ENCODE peak calls at places on chromosomes 6 and 20, in nine cellular contexts. Y, N, U, W, L, J, B, I and C are unnamed samples.
A peak's percentile ranks its signal among the peaks of the same experiment; 100 is the strongest.

GRCh38 chr20:44235702-44236101 is 11.4 kb upstream of the GDAP1L1 start:
- DNase-seq in Y (no peak), N (no peak), U (no peak), W (no peak), L (no peak), J (no peak), B (no peak), I (no peak), C (no peak)

GRCh38 chr20:7022597-7022996 is 255.1 kb downstream of the BMP2 start:
- DNase-seq in Y (no peak), N (no peak), U (no peak), W (no peak), L (no peak), J (no peak), B (no peak), I (no peak), C (no peak)

GRCh38 chr6:43850314-43851203 is 80.5 kb downstream of the VEGFA start:
- DNase-seq in Y (no peak), N (no peak), U (no peak), W (no peak), L (no peak), J (no peak), B (no peak), I (no peak), C (no peak)

GRCh38 chr6:108798672-108799355 is 49.4 kb upstream of the ARMC2 start:
- DNase-seq in Y (no peak), N (peak; percentile 22), U (no peak), W (peak; percentile 61), L (no peak), J (peak; percentile 68), B (no peak), I (no peak), C (peak; percentile 81)

GRCh38 chr20:4243071-4243470 is 227.7 kb upstream of the RNF24 start:
- DNase-seq in Y (no peak), N (no peak), U (peak; percentile 33), W (no peak), L (no peak), J (peak; percentile 71), B (peak; percentile 53), I (no peak), C (no peak)

GRCh38 chr20:38139156-38139912 is 25.7 kb downstream of the TGM2 start:
- DNase-seq in Y (no peak), N (no peak), U (no peak), W (no peak), L (no peak), J (peak; percentile 32), B (no peak), I (no peak), C (no peak)

GRCh38 chr6:6688283-6688682 is 99.8 kb downstream of the LY86 start:
- DNase-seq in Y (peak; percentile 12), N (no peak), U (no peak), W (no peak), L (no peak), J (no peak), B (no peak), I (no peak), C (no peak)

GRCh38 chr20:4820833-4821518 is 99.3 kb downstream of the PRND start:
- DNase-seq in Y (peak; percentile 91), N (peak; percentile 75), U (no peak), W (no peak), L (no peak), J (peak; percentile 51), B (no peak), I (peak; percentile 97), C (no peak)

GRCh38 chr20:10507052-10507451 is 71.9 kb downstream of the SLX4IP start:
- DNase-seq in Y (no peak), N (no peak), U (no peak), W (no peak), L (no peak), J (no peak), B (no peak), I (no peak), C (no peak)

GRCh38 chr6:43671011-43671800 is 16.4 kb downstream of the MRPS18A start:
- DNase-seq in Y (no peak), N (no peak), U (no peak), W (no peak), L (no peak), J (no peak), B (no peak), I (no peak), C (no peak)

GRCh38 chr20:9061434-9061833 is 7.5 kb upstream of the PLCB4 start:
- DNase-seq in Y (no peak), N (no peak), U (no peak), W (no peak), L (no peak), J (no peak), B (no peak), I (no peak), C (no peak)

GRCh38 chr6:88982720-88983119 is 19.3 kb upstream of the RNGTT start:
- DNase-seq in Y (peak; percentile 88), N (peak; percentile 73), U (no peak), W (no peak), L (no peak), J (peak; percentile 65), B (peak; percentile 71), I (peak; percentile 95), C (no peak)

GRCh38 chr6:163572612-163573011 is 158.1 kb downstream of the QKI start:
- DNase-seq in Y (no peak), N (no peak), U (no peak), W (no peak), L (no peak), J (no peak), B (no peak), I (no peak), C (no peak)

GRCh38 chr20:22583773-22584629 is at the start of gene FOXA2:
- DNase-seq in Y (no peak), N (no peak), U (no peak), W (peak; percentile 83), L (no peak), J (no peak), B (peak; percentile 87), I (no peak), C (no peak)

GRCh38 chr6:43497129-43497396 is 13.1 kb downstream of the LRRC73 start:
- DNase-seq in Y (no peak), N (no peak), U (no peak), W (no peak), L (no peak), J (no peak), B (no peak), I (no peak), C (no peak)

GRCh38 chr20:22379472-22379871 is 204.9 kb downstream of the FOXA2 start:
- DNase-seq in Y (peak; percentile 35), N (no peak), U (no peak), W (no peak), L (no peak), J (no peak), B (no peak), I (peak; percentile 62), C (no peak)

GRCh38 chr6:53987527-53987888 is 123.7 kb upstream of the MLIP start:
- DNase-seq in Y (no peak), N (no peak), U (no peak), W (no peak), L (no peak), J (no peak), B (no peak), I (no peak), C (no peak)

GRCh38 chr6:163352966-163353365 is 61.6 kb upstream of the QKI start:
- DNase-seq in Y (no peak), N (no peak), U (no peak), W (no peak), L (no peak), J (no peak), B (no peak), I (no peak), C (no peak)

GRCh38 chr20:23160536-23161243 is 74.6 kb upstream of the CD93 start:
- DNase-seq in Y (no peak), N (no peak), U (no peak), W (no peak), L (no peak), J (no peak), B (no peak), I (peak; percentile 41), C (no peak)

GRCh38 chr6:90413867-90414266 is 117.2 kb upstream of the BACH2 start:
- DNase-seq in Y (no peak), N (peak; percentile 10), U (peak; percentile 38), W (peak; percentile 31), L (peak; percentile 58), J (peak; percentile 46), B (peak; percentile 61), I (peak; percentile 26), C (peak; percentile 24)

GRCh38 chr6:41187924-41188886 is 12.7 kb downstream of the TREML2 start:
- DNase-seq in Y (no peak), N (no peak), U (no peak), W (no peak), L (no peak), J (no peak), B (no peak), I (no peak), C (no peak)

GRCh38 chr20:64031822-64032314 is 4.1 kb upstream of the C20orf204 start:
- DNase-seq in Y (no peak), N (no peak), U (no peak), W (no peak), L (no peak), J (no peak), B (no peak), I (no peak), C (no peak)

GRCh38 chr6:158654960-158655485 is 5.2 kb downstream of the SYTL3 start:
- DNase-seq in Y (peak; percentile 95), N (no peak), U (no peak), W (peak; percentile 74), L (no peak), J (no peak), B (no peak), I (peak; percentile 89), C (no peak)

GRCh38 chr6:68238097-68238597 is 396.9 kb upstream of the ADGRB3 start:
- DNase-seq in Y (no peak), N (no peak), U (no peak), W (no peak), L (no peak), J (no peak), B (no peak), I (no peak), C (no peak)

GRCh38 chr6:145648149-145648548 is 87.2 kb downstream of the EPM2A start:
- DNase-seq in Y (no peak), N (no peak), U (no peak), W (no peak), L (no peak), J (no peak), B (no peak), I (no peak), C (no peak)

GRCh38 chr20:54345301-54345724 is 130.1 kb upstream of the DOK5 start:
- DNase-seq in Y (peak; percentile 87), N (no peak), U (no peak), W (no peak), L (no peak), J (no peak), B (no peak), I (peak; percentile 90), C (no peak)

GRCh38 chr6:49986551-49986950 is 17.1 kb upstream of the DEFB113 start:
- DNase-seq in Y (no peak), N (no peak), U (no peak), W (no peak), L (no peak), J (no peak), B (no peak), I (no peak), C (no peak)

GRCh38 chr20:62921119-62921687 is 5.1 kb downstream of the DIDO1 start:
- DNase-seq in Y (peak; percentile 43), N (no peak), U (peak; percentile 61), W (peak; percentile 68), L (peak; percentile 53), J (no peak), B (peak; percentile 85), I (peak; percentile 85), C (peak; percentile 83)